ENCODE peak calls at places on chromosomes 4 and X, in ten cellular contexts. N is mammary epithelial cell, F is right lobe of liver, Z is MG63, B is IMR-90, L is mucosa of descending colon, V is fibroblast of lung, K is AG09309, D is neural progenitor cell, O is SK-N-MC. P is an unnamed sample.

GRCh38 chr4:25813705-25814104 is 49.1 kb downstream of the SEL1L3 start:
- DNase-seq in V (peak), O (no peak), Z (peak), N (peak), B (peak), F (no peak), L (no peak), K (no peak), D (peak), P (no peak)

GRCh38 chrX:136819026-136819425 is 38.3 kb upstream of the ARHGEF6 start:
- DNase-seq in F (no peak), Z (no peak), O (no peak), N (no peak), B (no peak), D (no peak), V (no peak), K (no peak), L (no peak), P (no peak)

GRCh38 chr4:118351851-118352827 is 664 bp downstream of the PRSS12 start:
- DNase-seq in F (peak), L (peak), B (peak), N (peak), O (no peak), Z (peak), D (peak), V (peak), K (no peak), P (peak)

GRCh38 chr4:177001271-177002175 is 208.8 kb upstream of the VEGFC start:
- DNase-seq in D (no peak), B (peak), L (no peak), O (no peak), N (peak), Z (no peak), F (no peak), V (peak), K (no peak), P (no peak)

GRCh38 chr4:118981839-118982381 is 93.3 kb downstream of the SYNPO2 start:
- DNase-seq in Z (peak), B (peak), V (peak), F (peak), O (no peak), N (peak), L (no peak), D (peak), K (peak), P (no peak)

GRCh38 chr4:165994706-165995105 is 121.7 kb downstream of the TLL1 start:
- DNase-seq in B (no peak), F (no peak), Z (no peak), D (no peak), V (no peak), K (no peak), N (peak), O (no peak), L (no peak), P (no peak)

GRCh38 chr4:40915318-40916217 is 165.8 kb downstream of the NSUN7 start:
- DNase-seq in D (peak), F (no peak), B (peak), K (no peak), N (no peak), Z (peak), L (no peak), V (no peak), O (no peak), P (peak)

GRCh38 chrX:107480272-107480671 is 30.8 kb downstream of the FRMPD3 start:
- DNase-seq in N (peak), F (no peak), O (no peak), K (no peak), B (no peak), D (no peak), L (no peak), V (no peak), Z (no peak), P (no peak)

GRCh38 chr4:132614682-132615081 is 534.4 kb upstream of the PCDH10 start:
- DNase-seq in B (peak), N (no peak), O (no peak), Z (no peak), L (no peak), V (peak), K (no peak), D (no peak), F (no peak), P (no peak)

GRCh38 chrX:79153348-79153747 is 8.9 kb downstream of the GPR174 start:
- DNase-seq in V (no peak), F (no peak), N (no peak), O (no peak), L (no peak), B (no peak), D (no peak), K (no peak), Z (no peak), P (no peak)
- H3K4me3 ChIP-seq in V (no peak), F (no peak), N (no peak), O (no peak), L (no peak), B (no peak), D (no peak), K (no peak), Z (no peak), P (no peak)

DNA sequence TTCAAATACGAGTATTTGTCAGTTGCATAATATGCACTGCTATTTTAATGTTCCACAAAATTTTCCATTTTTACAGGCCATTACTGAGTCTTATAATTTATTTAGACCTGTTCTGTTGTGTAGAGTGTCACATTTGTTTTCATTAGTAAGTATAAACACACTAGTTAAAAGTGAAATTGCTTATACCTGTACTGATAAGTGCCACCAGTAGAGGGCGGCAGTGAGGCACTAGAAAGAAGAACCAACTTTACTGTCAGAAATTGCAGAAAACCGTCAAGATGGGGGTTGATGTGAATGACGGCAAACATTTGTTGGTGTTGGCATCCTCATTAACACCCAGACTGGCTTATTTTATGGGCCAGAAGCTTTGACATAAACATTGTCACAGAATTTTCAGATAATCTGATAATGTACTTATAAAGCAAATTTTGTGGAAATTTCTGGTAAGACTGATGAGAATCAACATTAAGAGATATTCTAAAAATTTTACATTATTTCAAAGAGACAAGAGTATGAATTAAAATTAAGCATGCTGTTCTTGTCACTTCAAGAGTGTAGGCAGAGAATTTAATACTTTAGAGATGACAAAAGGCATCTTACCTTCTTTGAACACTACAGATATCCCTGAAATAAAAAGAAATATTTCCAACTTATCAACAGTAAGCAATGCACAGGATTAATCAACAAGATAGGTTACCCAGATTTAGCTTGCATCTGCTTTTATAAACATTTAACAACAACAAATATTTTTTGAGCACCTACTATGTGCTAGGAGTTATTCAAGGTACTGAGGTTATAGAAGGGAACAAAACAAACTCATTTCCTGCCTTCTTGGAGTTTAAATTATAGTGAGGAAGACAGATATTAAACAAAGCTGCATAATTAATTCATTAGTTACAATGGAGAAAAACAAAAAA is 24.9 kb downstream of the ALPK1 start:
- DNase-seq in V (peak), B (peak), N (peak), O (peak), F (peak), L (peak), D (peak), K (no peak), Z (peak), P (peak)
- H3K4me3 ChIP-seq in V (no peak), B (no peak), N (no peak), O (no peak), F (no peak), L (no peak), D (no peak), K (no peak), Z (no peak), P (no peak)

DNA sequence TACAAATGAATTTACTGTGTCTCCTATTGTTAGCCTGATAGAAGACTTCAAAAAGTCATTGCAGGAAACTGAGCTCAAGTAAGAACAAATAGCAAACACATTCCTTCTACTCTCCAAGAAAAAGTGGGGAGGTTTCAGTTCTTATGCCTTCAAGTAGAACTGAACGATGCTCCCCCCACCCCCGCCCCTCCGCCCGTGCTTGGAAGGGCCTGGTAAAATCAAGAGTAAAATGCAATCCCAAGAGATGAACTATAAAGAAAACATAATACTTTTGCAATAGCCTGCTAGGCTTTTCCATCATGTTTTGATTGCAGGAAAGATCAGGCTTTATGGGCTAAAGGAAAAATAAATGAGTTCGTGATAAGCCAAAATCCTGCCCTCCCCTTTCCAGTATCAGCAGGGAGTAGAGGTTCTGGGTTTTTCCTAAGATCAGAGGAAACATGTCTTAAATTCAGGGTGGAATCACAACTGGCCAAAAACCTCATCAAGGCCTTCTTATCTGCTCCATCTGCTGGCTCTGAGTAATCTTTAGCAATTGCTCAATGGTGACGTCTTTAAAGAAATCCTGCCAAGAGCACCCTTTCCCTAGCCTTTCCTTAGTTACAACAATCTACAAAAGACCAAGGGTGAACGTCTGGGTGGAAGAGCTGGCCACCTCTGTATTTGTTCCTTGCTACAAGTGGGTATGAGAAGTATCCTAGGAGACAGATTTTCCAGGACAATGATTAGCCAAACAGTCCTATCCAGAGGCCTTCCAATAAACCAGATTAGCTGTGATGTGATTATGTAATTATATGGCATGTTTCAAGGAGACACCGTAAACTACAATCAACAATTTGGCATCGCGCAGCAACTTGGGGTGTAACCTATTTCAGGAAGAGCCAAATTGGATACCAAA is 66.3 kb upstream of the FAM9C start:
- DNase-seq in B (peak), V (peak), Z (peak), N (peak), K (peak), F (no peak), L (no peak), D (no peak), O (peak), P (no peak)
- H3K4me3 ChIP-seq in B (no peak), V (no peak), Z (no peak), N (no peak), K (no peak), F (no peak), L (no peak), D (no peak), O (no peak), P (no peak)

DNA sequence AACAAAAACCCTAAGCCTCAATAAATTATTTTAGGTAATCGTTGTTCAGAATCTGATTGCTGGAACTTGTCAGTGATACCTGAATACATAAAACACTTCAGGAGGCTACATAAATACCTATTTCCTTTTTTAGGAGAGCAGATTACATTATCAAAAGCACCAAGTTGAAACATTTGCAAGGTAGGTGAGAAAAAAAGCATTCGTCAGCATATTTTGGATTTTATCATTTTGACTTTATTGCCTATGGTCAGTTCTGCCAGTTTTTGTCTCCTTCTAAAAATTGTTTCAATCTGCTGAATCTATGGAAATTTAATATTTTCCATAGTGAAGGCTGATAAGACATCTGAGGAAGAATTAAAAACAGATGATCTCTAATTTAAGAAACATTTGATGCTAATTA is 16.5 kb upstream of the MAD2L1 start:
- DNase-seq in O (no peak), L (no peak), N (no peak), D (no peak), B (no peak), K (no peak), F (no peak), V (no peak), Z (no peak), P (no peak)
- H3K4me3 ChIP-seq in O (no peak), L (no peak), N (no peak), D (no peak), B (no peak), K (no peak), F (no peak), V (no peak), Z (no peak), P (no peak)

GRCh38 chr4:183438458-183439113 is 5.8 kb upstream of the CDKN2AIP start:
- DNase-seq in K (no peak), V (peak), Z (peak), N (peak), O (no peak), D (no peak), B (peak), F (no peak), L (no peak), P (no peak)
- H3K4me3 ChIP-seq in K (no peak), V (no peak), Z (no peak), N (no peak), O (no peak), D (no peak), B (no peak), F (no peak), L (no peak), P (no peak)

DNA sequence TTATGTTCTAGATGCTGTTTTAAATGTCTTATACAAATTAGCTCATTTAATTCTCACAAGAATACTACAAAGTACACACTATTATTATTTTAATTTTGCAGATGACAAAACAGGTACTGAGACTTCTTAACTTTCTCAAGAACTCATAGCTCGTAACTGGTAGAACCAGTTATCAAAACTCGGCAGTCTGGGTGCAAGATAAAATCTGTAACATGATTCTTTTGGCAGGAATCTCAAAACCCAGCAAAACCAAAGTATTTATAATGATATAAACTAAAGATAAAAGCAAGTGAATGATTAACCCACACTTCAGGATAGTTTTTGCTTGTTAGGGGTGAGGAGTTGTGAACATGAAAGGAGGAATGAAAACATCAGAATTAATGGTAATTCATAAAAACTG is 27.6 kb downstream of the CLNK start:
- DNase-seq in B (peak), Z (no peak), K (no peak), D (no peak), O (no peak), N (peak), L (no peak), V (peak), F (no peak), P (no peak)
- H3K4me3 ChIP-seq in B (no peak), Z (no peak), K (no peak), D (no peak), O (no peak), N (no peak), L (no peak), V (no peak), F (no peak), P (no peak)

GRCh38 chr4:76571274-76571673 is 136.2 kb downstream of the SHROOM3 start:
- DNase-seq in N (no peak), L (no peak), B (no peak), O (no peak), V (no peak), F (no peak), D (no peak), Z (no peak), K (no peak), P (no peak)

GRCh38 chr4:76572224-76572623 is 137.2 kb downstream of the SHROOM3 start:
- DNase-seq in L (no peak), V (no peak), B (no peak), K (no peak), D (no peak), F (no peak), Z (no peak), O (no peak), N (no peak), P (no peak)

GRCh38 chr4:76570141-76570989 is 135.3 kb downstream of the SHROOM3 start:
- DNase-seq in V (peak), N (peak), Z (peak), L (no peak), K (no peak), O (no peak), B (peak), F (peak), D (no peak), P (no peak)

GRCh38 chr4:76569225-76569624 is 134.2 kb downstream of the SHROOM3 start:
- DNase-seq in V (no peak), F (no peak), Z (no peak), K (no peak), O (no peak), N (no peak), D (no peak), B (no peak), L (no peak), P (no peak)

GRCh38 chr4:76569695-76570094 is 134.7 kb downstream of the SHROOM3 start:
- DNase-seq in F (no peak), O (no peak), B (no peak), L (no peak), D (no peak), Z (no peak), N (no peak), V (no peak), K (no peak), P (no peak)
- H3K4me3 ChIP-seq in F (no peak), O (no peak), B (no peak), L (no peak), D (no peak), Z (no peak), N (no peak), V (no peak), K (no peak), P (no peak)

GRCh38 chr4:154643493-154643892 is 31.0 kb upstream of the FGG start:
- DNase-seq in V (peak), B (no peak), O (no peak), F (no peak), Z (no peak), L (no peak), K (no peak), N (peak), D (no peak), P (no peak)

GRCh38 chr4:154640999-154641398 is 28.5 kb upstream of the FGG start:
- DNase-seq in K (no peak), F (no peak), N (no peak), D (no peak), Z (no peak), O (no peak), L (no peak), B (no peak), V (no peak), P (no peak)

DNA sequence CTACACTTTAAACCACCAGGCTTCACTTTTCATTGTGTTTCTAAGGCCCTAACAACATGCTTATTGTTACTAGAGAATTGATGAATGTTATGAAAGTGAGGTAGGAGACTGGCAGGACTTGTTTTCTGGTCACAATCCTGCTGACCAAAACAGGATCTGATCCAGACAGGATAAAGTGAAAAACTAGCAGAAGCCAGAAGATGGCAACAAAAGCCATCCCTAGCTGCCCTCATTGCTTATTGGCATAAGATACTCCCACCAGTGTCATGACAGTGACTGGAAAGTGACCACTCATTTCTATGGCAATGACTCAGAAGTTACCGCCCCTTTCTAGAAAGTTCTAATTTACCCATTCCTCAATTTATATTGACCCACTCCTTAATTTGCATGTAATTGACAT is 29.9 kb upstream of the FGG start:
- DNase-seq in N (peak), O (no peak), F (no peak), K (no peak), B (no peak), L (no peak), D (peak), Z (no peak), V (no peak), P (no peak)
- H3K4me3 ChIP-seq in N (no peak), O (no peak), F (no peak), K (no peak), B (no peak), L (no peak), D (no peak), Z (no peak), V (no peak), P (no peak)

DNA sequence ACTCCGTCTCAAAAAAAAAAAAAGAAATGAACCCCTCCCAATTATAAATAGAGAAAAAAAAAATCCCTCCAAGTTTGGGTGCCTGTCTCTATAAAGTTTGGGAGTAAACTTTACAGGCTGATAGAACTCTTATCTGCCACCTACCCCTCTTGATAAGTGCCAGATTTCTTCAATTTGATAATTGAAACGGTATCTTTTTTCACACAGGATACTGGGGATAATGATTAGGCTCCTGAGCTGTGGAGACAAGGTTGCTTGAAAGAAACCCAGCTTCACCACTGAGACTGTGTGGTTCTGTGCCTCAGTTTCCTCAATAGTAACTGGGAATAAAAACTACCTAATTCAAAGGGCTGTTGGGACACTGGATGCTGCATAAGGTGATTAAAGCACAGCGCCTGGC is 606 bp downstream of the EFHC2 start:
- DNase-seq in D (no peak), L (no peak), F (no peak), B (no peak), O (no peak), V (no peak), N (no peak), Z (no peak), K (no peak), P (no peak)
- H3K4me3 ChIP-seq in D (no peak), L (no peak), F (no peak), B (no peak), O (no peak), V (peak), N (no peak), Z (peak), K (no peak), P (no peak)

P was measured in lower leg skin.